ENCODE peak calls at places on chromosomes 1 and 21, in four cellular contexts. One of them, this sample, is unnamed.

GRCh38 chr1:246004281-246004680 is 502.8 kb downstream of the SMYD3 start:
- DNase-seq in AG04450: no peak
- DNase-seq in choroid plexus epithelial cell: no peak
- DNase-seq in cardiac muscle cell: no peak
- DNase-seq in this sample: no peak

GRCh38 chr1:230694991-230695390 is 18.9 kb downstream of the AGT start:
- DNase-seq in AG04450: no peak
- DNase-seq in choroid plexus epithelial cell: peak
- DNase-seq in cardiac muscle cell: no peak
- DNase-seq in this sample: no peak

GRCh38 chr1:240693036-240693435 is 81.1 kb upstream of the GREM2 start:
- DNase-seq in AG04450: no peak
- DNase-seq in choroid plexus epithelial cell: no peak
- DNase-seq in cardiac muscle cell: no peak
- DNase-seq in this sample: peak

GRCh38 chr1:24735619-24736375 is 9.4 kb upstream of the CLIC4 start:
- DNase-seq in AG04450: no peak
- DNase-seq in choroid plexus epithelial cell: peak
- DNase-seq in cardiac muscle cell: peak
- DNase-seq in this sample: peak

GRCh38 chr1:24424207-24424606 is 8.6 kb downstream of the NIPAL3 start:
- DNase-seq in AG04450: no peak
- DNase-seq in choroid plexus epithelial cell: no peak
- DNase-seq in cardiac muscle cell: no peak
- DNase-seq in this sample: no peak

GRCh38 chr1:110019790-110020189 is 14.6 kb upstream of the STRIP1 start:
- DNase-seq in AG04450: no peak
- DNase-seq in choroid plexus epithelial cell: no peak
- DNase-seq in cardiac muscle cell: no peak
- DNase-seq in this sample: no peak

GRCh38 chr1:70778934-70779333 is 268.7 kb downstream of the PTGER3 start:
- DNase-seq in AG04450: no peak
- DNase-seq in choroid plexus epithelial cell: no peak
- DNase-seq in cardiac muscle cell: no peak
- DNase-seq in this sample: no peak

GRCh38 chr1:159646687-159647086 is 59.1 kb downstream of the APCS start:
- DNase-seq in AG04450: no peak
- DNase-seq in choroid plexus epithelial cell: no peak
- DNase-seq in cardiac muscle cell: no peak
- DNase-seq in this sample: no peak

GRCh38 chr1:71623888-71624287 is 543.1 kb upstream of the ZRANB2 start:
- DNase-seq in AG04450: no peak
- DNase-seq in choroid plexus epithelial cell: no peak
- DNase-seq in cardiac muscle cell: no peak
- DNase-seq in this sample: no peak

GRCh38 chr1:76095800-76096199 is 21.3 kb downstream of the ST6GALNAC3 start:
- DNase-seq in AG04450: no peak
- DNase-seq in choroid plexus epithelial cell: no peak
- DNase-seq in cardiac muscle cell: no peak
- DNase-seq in this sample: no peak

GRCh38 chr1:40842691-40843090 is 19.5 kb downstream of the CITED4 start:
- DNase-seq in AG04450: no peak
- DNase-seq in choroid plexus epithelial cell: no peak
- DNase-seq in cardiac muscle cell: no peak
- DNase-seq in this sample: no peak

GRCh38 chr1:176998396-176998795 is 166.1 kb downstream of the ASTN1 start:
- DNase-seq in AG04450: no peak
- DNase-seq in choroid plexus epithelial cell: no peak
- DNase-seq in cardiac muscle cell: peak
- DNase-seq in this sample: no peak

GRCh38 chr1:14915356-14916054 is 238.0 kb upstream of the TMEM51 start:
- DNase-seq in AG04450: no peak
- DNase-seq in choroid plexus epithelial cell: peak
- DNase-seq in cardiac muscle cell: peak
- DNase-seq in this sample: peak

GRCh38 chr21:39094847-39095525 is 88.3 kb downstream of the PSMG1 start:
- DNase-seq in AG04450: peak
- DNase-seq in choroid plexus epithelial cell: peak
- DNase-seq in cardiac muscle cell: peak
- DNase-seq in this sample: no peak

GRCh38 chr1:44609412-44609767 is 64.9 kb downstream of the TMEM53 start:
- DNase-seq in AG04450: no peak
- DNase-seq in choroid plexus epithelial cell: peak
- DNase-seq in cardiac muscle cell: peak
- DNase-seq in this sample: peak

GRCh38 chr1:234879157-234880080 is 249.2 kb downstream of the TOMM20 start:
- DNase-seq in AG04450: no peak
- DNase-seq in choroid plexus epithelial cell: no peak
- DNase-seq in cardiac muscle cell: no peak
- DNase-seq in this sample: no peak

GRCh38 chr1:72018562-72018961 is 263.8 kb downstream of the NEGR1 start:
- DNase-seq in AG04450: no peak
- DNase-seq in choroid plexus epithelial cell: no peak
- DNase-seq in cardiac muscle cell: no peak
- DNase-seq in this sample: no peak

GRCh38 chr1:78005755-78006154 is 1.0 kb downstream of the DNAJB4 start:
- DNase-seq in AG04450: peak
- DNase-seq in choroid plexus epithelial cell: peak
- DNase-seq in cardiac muscle cell: peak
- DNase-seq in this sample: peak

GRCh38 chr1:209890606-209891330 is 47.2 kb upstream of the SYT14 start:
- DNase-seq in AG04450: no peak
- DNase-seq in choroid plexus epithelial cell: peak
- DNase-seq in cardiac muscle cell: no peak
- DNase-seq in this sample: no peak

This sample was measured in SK-N-SH.